ENCODE peak calls at places on chromosome 15, in nine cellular contexts. C is GM23338; J is lower lobe of right lung; O is PC-3; N is fibroblast of lung; D is fibroblast of the aortic adventitia; K is brain microvascular endothelial cell; F is CD4-positive, CD25-positive, alpha-beta regulatory T cell; H is CD8-positive, alpha-beta memory T cell. A is an unnamed sample.

GRCh38 chr15:39417766-39418165 is 163.1 kb upstream of the THBS1 start:
- DNase-seq in C (no peak), J (no peak), O (no peak), N (no peak), D (peak; percentile 49), K (no peak), F (no peak), H (no peak), A (no peak)

GRCh38 chr15:95162069-95162468 is 930.7 kb downstream of the MCTP2 start:
- DNase-seq in C (no peak), J (no peak), O (no peak), N (peak; percentile 69), D (peak; percentile 32), K (peak; percentile 14), F (no peak), H (no peak), A (no peak)

GRCh38 chr15:96047255-96047931 is 283.1 kb upstream of the NR2F2 start:
- DNase-seq in C (no peak), J (no peak), O (no peak), N (peak; percentile 96), D (peak; percentile 90), K (peak; percentile 91), F (no peak), H (no peak), A (no peak)

GRCh38 chr15:45715528-45715927 is 80.7 kb downstream of the SQOR start:
- DNase-seq in C (peak; percentile 33), J (no peak), O (peak; percentile 30), N (no peak), D (peak; percentile 30), K (no peak), F (no peak), H (no peak), A (no peak)

GRCh38 chr15:66881173-66881905 is 179.3 kb downstream of the SMAD6 start:
- DNase-seq in C (no peak), J (no peak), O (no peak), N (no peak), D (no peak), K (no peak), F (no peak), H (no peak), A (no peak)

GRCh38 chr15:95929232-95929846 is 401.2 kb upstream of the NR2F2 start:
- DNase-seq in C (no peak), J (no peak), O (no peak), N (peak; percentile 63), D (no peak), K (no peak), F (no peak), H (no peak), A (no peak)

GRCh38 chr15:85727068-85727467 is 67.7 kb downstream of the KLHL25 start:
- DNase-seq in C (no peak), J (no peak), O (no peak), N (peak; percentile 25), D (peak; percentile 52), K (no peak), F (no peak), H (no peak), A (no peak)

GRCh38 chr15:88776646-88777045 is 26.6 kb upstream of the ACAN start:
- DNase-seq in C (no peak), J (no peak), O (no peak), N (no peak), D (no peak), K (no peak), F (no peak), H (no peak), A (no peak)

GRCh38 chr15:40183636-40184463 is 23.0 kb downstream of the BUB1B start:
- DNase-seq in C (no peak), J (no peak), O (no peak), N (no peak), D (no peak), K (no peak), F (no peak), H (no peak), A (no peak)

GRCh38 chr15:41207687-41208448 is 22.7 kb downstream of the EXD1 start:
- DNase-seq in C (no peak), J (no peak), O (no peak), N (peak; percentile 75), D (peak; percentile 41), K (peak; percentile 15), F (no peak), H (no peak), A (no peak)

GRCh38 chr15:71199384-71200351 is 84.4 kb downstream of the THSD4 start:
- DNase-seq in C (peak; percentile 17), J (no peak), O (no peak), N (peak; percentile 64), D (no peak), K (peak; percentile 37), F (no peak), H (no peak), A (no peak)
- H3K4me3 ChIP-seq in C (no peak overlapping the region), J (no peak overlapping the region), O (no peak overlapping the region), N (no peak overlapping the region), D (no peak overlapping the region), K (no peak overlapping the region), F (no peak overlapping the region), H (no peak overlapping the region), A (no peak overlapping the region)

DNA sequence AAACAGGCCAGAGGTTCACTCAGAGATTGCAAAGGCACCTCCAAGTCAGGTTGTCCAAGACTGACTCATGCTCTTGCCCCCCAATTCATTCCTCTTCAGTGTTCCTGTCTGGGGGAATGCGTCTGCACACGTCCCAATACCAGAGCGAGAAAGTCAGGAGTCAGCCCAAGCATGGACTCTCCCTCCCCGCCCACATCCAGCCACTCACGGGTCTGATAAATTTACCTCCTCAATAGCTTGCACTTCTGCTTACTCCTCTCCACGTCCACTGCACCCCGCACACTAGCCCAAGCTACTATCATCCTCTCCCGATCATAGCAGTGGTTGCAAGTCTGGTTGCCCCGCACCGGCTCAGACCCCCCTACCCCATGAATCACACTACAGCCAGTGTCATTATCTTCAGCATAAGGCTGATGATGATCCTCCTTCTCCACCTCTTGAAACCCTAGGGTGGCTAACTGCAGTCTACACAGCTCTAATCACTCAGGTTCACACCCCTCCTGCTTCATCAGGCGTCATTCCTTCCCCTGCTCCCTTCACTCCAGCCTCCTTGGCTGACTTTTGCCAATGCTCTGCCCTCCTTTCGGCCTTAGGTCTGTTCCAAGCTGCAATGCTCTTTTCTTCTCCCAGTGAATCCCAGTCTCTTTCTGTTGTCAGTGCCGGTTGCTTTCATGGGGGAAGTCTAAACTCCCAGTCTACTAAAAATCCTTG is 27.6 kb upstream of the MYO1E start:
- DNase-seq in C (peak; percentile 24), J (no peak), O (no peak), N (no peak), D (no peak), K (no peak), F (no peak), H (no peak), A (no peak)
- H3K4me3 ChIP-seq in C (no peak overlapping the region), J (no peak overlapping the region), O (no peak overlapping the region), N (no peak overlapping the region), D (no peak overlapping the region), K (no peak overlapping the region), F (no peak overlapping the region), H (no peak overlapping the region), A (no peak overlapping the region)

DNA sequence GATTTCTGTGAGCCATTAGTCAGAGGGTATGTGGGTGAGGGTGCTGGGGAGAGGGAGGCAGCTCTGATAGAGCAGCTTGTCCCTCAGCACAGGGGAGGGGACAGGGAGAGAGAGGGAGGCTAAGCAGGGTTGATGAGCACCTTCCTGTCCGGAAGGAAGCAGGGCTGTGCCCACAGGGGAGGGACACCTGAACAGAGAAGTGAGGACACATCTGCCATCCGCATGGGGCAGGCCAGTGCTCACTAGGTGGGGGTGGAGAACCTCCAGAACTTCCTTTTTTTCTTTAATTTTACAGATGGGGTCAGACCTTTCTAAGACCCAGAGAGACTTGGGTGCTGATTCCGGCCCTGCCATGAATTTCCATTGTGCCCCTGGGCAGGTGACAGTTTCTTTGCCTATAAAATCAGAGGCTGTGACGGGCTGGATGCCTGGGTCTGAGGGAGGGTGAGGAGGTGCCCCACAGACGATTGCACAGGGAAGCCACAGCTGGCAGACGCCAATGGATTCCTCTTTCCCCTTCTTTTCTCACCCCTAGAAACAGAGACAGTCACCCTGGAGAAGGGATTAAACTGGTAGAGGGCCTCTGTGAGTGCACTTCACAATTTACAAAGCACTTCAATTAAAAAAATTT is 4.1 kb upstream of the TGM5 start:
- DNase-seq in C (no peak), J (no peak), O (no peak), N (no peak), D (no peak), K (no peak), F (no peak), H (no peak), A (no peak)
- H3K4me3 ChIP-seq in C (no peak overlapping the region), J (no peak overlapping the region), O (no peak overlapping the region), N (no peak overlapping the region), D (no peak overlapping the region), K (no peak overlapping the region), F (no peak overlapping the region), H (no peak overlapping the region), A (no peak overlapping the region)

GRCh38 chr15:52569244-52569585 is 385 bp upstream of the ARPP19 start:
- DNase-seq in C (no peak), J (no peak), O (no peak), N (no peak), D (no peak), K (no peak), F (no peak), H (no peak), A (no peak)
- H3K4me3 ChIP-seq in C (peak overlapping the region; percentile 95), J (peak overlapping the region; percentile 82), O (peak overlapping the region; percentile 90), N (peak overlapping the region; percentile 79), D (peak overlapping the region; percentile 88), K (peak overlapping the region; percentile 90), F (peak overlapping the region; percentile 32), H (peak overlapping the region; percentile 83), A (peak overlapping the region; percentile 63)

DNA sequence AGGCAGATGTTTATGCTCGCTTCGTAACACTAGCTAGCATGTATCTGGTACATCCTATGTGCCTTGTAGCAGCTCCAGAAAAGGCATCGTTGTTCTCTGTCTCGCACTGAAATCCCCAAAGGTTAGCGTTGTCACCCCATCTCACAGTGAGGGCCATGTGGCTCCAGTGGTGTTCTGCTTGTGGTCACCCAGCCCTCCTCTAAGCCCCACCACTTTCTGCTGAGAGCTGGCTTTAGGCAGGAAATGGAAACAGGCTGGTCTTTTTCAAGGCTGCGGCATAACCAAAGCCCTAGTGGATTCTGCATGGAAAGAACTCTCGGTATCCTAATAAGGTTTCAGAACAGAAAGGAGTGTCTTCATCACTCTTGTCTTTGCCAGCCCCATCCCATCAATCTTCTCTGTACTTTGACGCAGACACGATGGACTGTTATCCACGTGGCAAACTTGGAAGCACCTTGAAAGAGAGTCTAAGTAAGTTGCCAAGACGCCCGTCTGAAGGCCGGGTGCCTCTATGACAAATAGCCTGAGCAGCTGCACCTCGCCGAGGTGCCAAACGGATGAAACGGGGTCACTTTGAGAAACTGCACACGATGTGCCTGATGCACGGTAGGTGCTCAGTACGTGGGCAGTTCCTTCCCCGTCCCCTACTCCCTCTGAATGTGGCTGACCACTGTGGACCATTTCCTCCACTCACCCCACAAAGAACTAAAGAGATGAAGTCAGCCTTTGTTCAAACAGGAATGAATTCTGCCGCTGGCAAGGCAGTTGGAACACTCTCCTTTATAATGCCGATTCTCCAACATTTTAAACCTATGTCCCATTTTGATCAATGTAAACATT is 57.8 kb upstream of the MEF2A start:
- DNase-seq in C (no peak), J (no peak), O (peak; percentile 78), N (peak; percentile 86), D (peak; percentile 95), K (no peak), F (no peak), H (no peak), A (no peak)
- H3K4me3 ChIP-seq in C (no peak overlapping the region), J (no peak overlapping the region), O (peak overlapping the region; percentile 21), N (no peak overlapping the region), D (no peak overlapping the region), K (no peak overlapping the region), F (no peak overlapping the region), H (no peak overlapping the region), A (no peak overlapping the region)

GRCh38 chr15:43439268-43439667 is 53.7 kb downstream of the TP53BP1 start:
- DNase-seq in C (peak; percentile 17), J (no peak), O (no peak), N (no peak), D (no peak), K (no peak), F (no peak), H (no peak), A (no peak)
- H3K4me3 ChIP-seq in C (no peak overlapping the region), J (no peak overlapping the region), O (no peak overlapping the region), N (no peak overlapping the region), D (no peak overlapping the region), K (no peak overlapping the region), F (no peak overlapping the region), H (no peak overlapping the region), A (no peak overlapping the region)